ENCODE peak calls at places on chromosomes 4 and X, in six cellular contexts. One of them, this sample, is unnamed.

GRCh38 chr4:152243890-152244595 is 291.8 kb downstream of the FBXW7 start:
- DNase-seq in OCI-LY7: no peak
- DNase-seq in cardiac fibroblast: peak; percentile 57
- DNase-seq in PC-3: no peak
- DNase-seq in CD4-positive, CD25-positive, alpha-beta regulatory T cell: no peak
- DNase-seq in aorta: no peak
- DNase-seq in this sample: no peak

GRCh38 chr4:122798917-122799316 is 27.7 kb upstream of the FGF2 start:
- DNase-seq in OCI-LY7: no peak
- DNase-seq in cardiac fibroblast: no peak
- DNase-seq in PC-3: no peak
- DNase-seq in CD4-positive, CD25-positive, alpha-beta regulatory T cell: no peak
- DNase-seq in aorta: no peak
- DNase-seq in this sample: no peak

GRCh38 chrX:68763481-68763880 is 65.3 kb upstream of the EFNB1 start:
- DNase-seq in OCI-LY7: no peak
- DNase-seq in cardiac fibroblast: no peak
- DNase-seq in PC-3: no peak
- DNase-seq in CD4-positive, CD25-positive, alpha-beta regulatory T cell: no peak
- DNase-seq in aorta: no peak
- DNase-seq in this sample: no peak

GRCh38 chr4:2937986-2938385 is 25.2 kb downstream of the NOP14 start:
- DNase-seq in OCI-LY7: no peak
- DNase-seq in cardiac fibroblast: no peak
- DNase-seq in PC-3: no peak
- DNase-seq in CD4-positive, CD25-positive, alpha-beta regulatory T cell: no peak
- DNase-seq in aorta: peak; percentile 41
- DNase-seq in this sample: no peak

GRCh38 chr4:114659386-114660008 is 60.9 kb downstream of the UGT8 start:
- DNase-seq in OCI-LY7: peak; percentile 80
- DNase-seq in cardiac fibroblast: peak; percentile 78
- DNase-seq in PC-3: peak; percentile 68
- DNase-seq in CD4-positive, CD25-positive, alpha-beta regulatory T cell: no peak
- DNase-seq in aorta: no peak
- DNase-seq in this sample: peak; percentile 82

GRCh38 chr4:26226978-26227377 is 93.8 kb upstream of the RBPJ start:
- DNase-seq in OCI-LY7: no peak
- DNase-seq in cardiac fibroblast: no peak
- DNase-seq in PC-3: peak; percentile 71
- DNase-seq in CD4-positive, CD25-positive, alpha-beta regulatory T cell: no peak
- DNase-seq in aorta: no peak
- DNase-seq in this sample: no peak

GRCh38 chrX:118459494-118459893 is 36.1 kb upstream of the DOCK11 start:
- DNase-seq in OCI-LY7: peak; percentile 45
- DNase-seq in cardiac fibroblast: peak; percentile 52
- DNase-seq in PC-3: peak; percentile 52
- DNase-seq in CD4-positive, CD25-positive, alpha-beta regulatory T cell: no peak
- DNase-seq in aorta: no peak
- DNase-seq in this sample: no peak

GRCh38 chr4:25258980-25259578 is 25.2 kb downstream of the PI4K2B start:
- DNase-seq in OCI-LY7: no peak
- DNase-seq in cardiac fibroblast: peak; percentile 33
- DNase-seq in PC-3: peak; percentile 63
- DNase-seq in CD4-positive, CD25-positive, alpha-beta regulatory T cell: no peak
- DNase-seq in aorta: no peak
- DNase-seq in this sample: no peak

GRCh38 chr4:140152760-140153418 is 1.1 kb downstream of the MAML3 start:
- DNase-seq in OCI-LY7: peak; percentile 38
- DNase-seq in cardiac fibroblast: peak; percentile 52
- DNase-seq in PC-3: peak; percentile 32
- DNase-seq in CD4-positive, CD25-positive, alpha-beta regulatory T cell: peak; percentile 7
- DNase-seq in aorta: peak; percentile 91
- DNase-seq in this sample: peak; percentile 55

DNA sequence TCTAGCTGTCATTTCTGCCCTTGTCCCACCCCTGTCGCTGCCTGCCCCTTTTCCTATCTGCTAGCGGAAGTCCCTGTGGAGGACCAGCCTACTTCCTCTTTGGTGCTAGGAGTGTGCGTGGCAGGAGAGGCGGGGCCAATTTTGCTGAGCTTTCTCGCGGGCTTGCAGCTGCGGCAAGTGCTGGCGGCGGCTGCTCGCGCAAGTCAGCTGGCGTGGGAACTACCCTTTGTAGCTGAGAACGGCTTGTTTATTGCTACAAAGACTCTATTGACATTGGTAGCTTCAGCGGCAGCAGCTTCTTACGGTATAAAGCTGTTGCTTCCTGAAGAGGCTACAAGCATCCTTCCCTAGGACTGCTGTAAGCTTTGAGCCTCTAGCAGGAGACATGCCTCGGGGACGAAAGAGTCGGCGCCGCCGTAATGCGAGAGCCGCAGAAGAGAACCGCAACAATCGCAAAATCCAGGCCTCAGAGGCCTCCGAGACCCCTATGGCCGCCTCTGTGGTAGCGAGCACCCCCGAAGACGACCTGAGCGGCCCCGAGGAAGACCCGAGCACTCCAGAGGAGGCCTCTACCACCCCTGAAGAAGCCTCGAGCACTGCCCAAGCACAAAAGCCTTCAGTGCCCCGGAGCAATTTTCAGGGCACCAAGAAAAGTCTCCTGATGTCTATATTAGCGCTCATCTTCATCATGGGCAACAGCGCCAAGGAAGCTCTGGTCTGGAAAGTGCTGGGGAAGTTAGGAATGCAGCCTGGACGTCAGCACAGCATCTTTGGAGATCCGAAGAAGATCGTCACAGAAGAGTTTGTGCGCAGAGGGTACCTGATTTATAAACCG is at the start of gene MAGEH1:
- DNase-seq in OCI-LY7: peak; percentile 86
- DNase-seq in cardiac fibroblast: peak; percentile 72
- DNase-seq in PC-3: peak; percentile 61
- DNase-seq in CD4-positive, CD25-positive, alpha-beta regulatory T cell: peak; percentile 74
- DNase-seq in aorta: peak; percentile 92
- DNase-seq in this sample: peak; percentile 72
- H3K4me3 ChIP-seq in OCI-LY7: peak within 1 kb of the TSS; percentile 82
- H3K4me3 ChIP-seq in cardiac fibroblast: peak within 1 kb of the TSS; percentile 62
- H3K4me3 ChIP-seq in PC-3: peak within 1 kb of the TSS; percentile 63
- H3K4me3 ChIP-seq in CD4-positive, CD25-positive, alpha-beta regulatory T cell: peak within 1 kb of the TSS; percentile 88
- H3K4me3 ChIP-seq in aorta: peak within 1 kb of the TSS; percentile 79
- H3K4me3 ChIP-seq in this sample: peak within 1 kb of the TSS; percentile 54

DNA sequence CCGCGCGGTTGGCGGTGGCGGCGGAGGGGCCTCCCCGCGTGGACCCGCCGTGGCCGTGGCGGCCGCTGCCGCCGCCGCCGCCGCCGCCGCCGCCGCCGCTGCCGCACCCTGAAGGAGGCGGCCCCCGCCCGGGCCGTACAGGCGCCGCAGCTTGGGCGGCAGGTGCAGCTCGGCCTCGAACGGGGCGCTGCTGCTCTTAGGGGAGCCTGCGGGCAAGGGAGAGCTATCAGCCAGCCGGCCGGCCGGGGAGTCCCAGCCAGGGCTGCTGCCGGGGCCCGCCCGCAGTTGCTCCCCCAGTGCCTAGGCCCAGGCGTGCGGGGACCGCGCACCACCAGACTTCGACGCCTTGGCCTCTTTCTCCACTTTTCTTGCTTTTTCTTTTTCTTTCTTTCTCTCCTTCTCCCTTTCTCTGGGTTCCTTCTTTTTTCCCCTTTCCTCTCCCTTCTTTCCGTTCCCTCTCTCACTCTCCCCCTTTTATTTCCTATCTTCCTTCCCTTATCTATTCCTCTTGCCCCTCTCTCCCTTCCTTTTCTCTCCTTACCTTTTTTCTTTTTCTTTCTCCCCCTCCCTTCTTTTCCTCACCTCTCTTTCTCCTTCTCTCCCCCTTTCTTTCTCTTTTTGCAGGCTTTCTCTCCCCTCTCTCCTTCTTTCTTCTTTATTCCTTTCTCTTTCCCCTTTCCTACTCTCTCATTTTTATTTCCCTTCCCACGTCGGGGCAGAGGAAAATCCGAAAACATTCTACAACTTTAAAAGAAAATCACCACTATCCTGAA is 2.0 kb downstream of the ARX start:
- DNase-seq in OCI-LY7: peak; percentile 37
- DNase-seq in cardiac fibroblast: no peak
- DNase-seq in PC-3: no peak
- DNase-seq in CD4-positive, CD25-positive, alpha-beta regulatory T cell: no peak
- DNase-seq in aorta: no peak
- DNase-seq in this sample: no peak
- H3K4me3 ChIP-seq in OCI-LY7: no peak overlapping the region
- H3K4me3 ChIP-seq in cardiac fibroblast: no peak overlapping the region
- H3K4me3 ChIP-seq in PC-3: no peak overlapping the region
- H3K4me3 ChIP-seq in CD4-positive, CD25-positive, alpha-beta regulatory T cell: no peak overlapping the region
- H3K4me3 ChIP-seq in aorta: peak overlapping the region; percentile 5
- H3K4me3 ChIP-seq in this sample: no peak overlapping the region

DNA sequence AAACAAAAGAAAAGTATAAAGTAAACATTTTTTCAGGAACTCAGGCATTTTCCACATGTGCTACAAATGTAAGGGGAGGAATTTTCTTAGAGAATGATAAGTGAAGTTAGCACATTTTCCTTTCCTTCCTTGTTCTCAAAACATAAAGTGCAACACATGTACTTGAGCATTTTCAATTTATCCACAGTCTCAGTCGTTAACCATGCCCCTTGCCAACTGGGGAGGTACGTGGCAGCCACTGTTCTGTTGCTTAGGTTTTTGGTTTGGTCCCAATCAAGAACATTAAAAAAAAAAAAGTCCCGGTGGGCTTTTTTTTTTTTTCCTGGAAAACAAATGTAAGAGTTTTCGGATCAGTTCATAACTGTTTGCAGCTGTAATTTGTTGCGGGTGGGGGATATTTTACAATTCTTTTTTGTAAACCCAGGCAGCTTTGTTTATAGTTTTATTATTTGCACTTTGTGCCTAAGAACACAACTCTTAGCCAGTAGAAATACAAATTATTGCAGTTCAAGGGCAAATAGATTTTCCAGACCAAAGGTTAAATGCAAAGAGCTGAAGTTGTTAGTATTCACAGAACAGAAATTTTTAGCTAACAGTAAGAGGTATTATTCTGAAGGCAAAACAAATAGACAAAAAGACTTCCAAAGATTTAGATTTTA is 112.1 kb upstream of the NAP1L5 start:
- DNase-seq in OCI-LY7: no peak
- DNase-seq in cardiac fibroblast: peak; percentile 42
- DNase-seq in PC-3: no peak
- DNase-seq in CD4-positive, CD25-positive, alpha-beta regulatory T cell: no peak
- DNase-seq in aorta: no peak
- DNase-seq in this sample: no peak
- H3K4me3 ChIP-seq in OCI-LY7: no peak overlapping the region
- H3K4me3 ChIP-seq in cardiac fibroblast: no peak overlapping the region
- H3K4me3 ChIP-seq in PC-3: no peak overlapping the region
- H3K4me3 ChIP-seq in CD4-positive, CD25-positive, alpha-beta regulatory T cell: no peak overlapping the region
- H3K4me3 ChIP-seq in aorta: no peak overlapping the region
- H3K4me3 ChIP-seq in this sample: no peak overlapping the region

GRCh38 chr4:1155314-1155713 is 17.1 kb downstream of the SPON2 start:
- DNase-seq in OCI-LY7: no peak
- DNase-seq in cardiac fibroblast: no peak
- DNase-seq in PC-3: no peak
- DNase-seq in CD4-positive, CD25-positive, alpha-beta regulatory T cell: no peak
- DNase-seq in aorta: no peak
- DNase-seq in this sample: no peak

GRCh38 chr4:1154523-1155182 is 17.7 kb downstream of the SPON2 start:
- DNase-seq in OCI-LY7: peak; percentile 51
- DNase-seq in cardiac fibroblast: peak; percentile 41
- DNase-seq in PC-3: no peak
- DNase-seq in CD4-positive, CD25-positive, alpha-beta regulatory T cell: no peak
- DNase-seq in aorta: peak; percentile 85
- DNase-seq in this sample: no peak

GRCh38 chr4:1152284-1152683 is 20.1 kb downstream of the SPON2 start:
- DNase-seq in OCI-LY7: no peak
- DNase-seq in cardiac fibroblast: no peak
- DNase-seq in PC-3: peak; percentile 56
- DNase-seq in CD4-positive, CD25-positive, alpha-beta regulatory T cell: no peak
- DNase-seq in aorta: no peak
- DNase-seq in this sample: no peak

GRCh38 chr4:1153567-1154090 is 18.8 kb downstream of the SPON2 start:
- DNase-seq in OCI-LY7: no peak
- DNase-seq in cardiac fibroblast: no peak
- DNase-seq in PC-3: no peak
- DNase-seq in CD4-positive, CD25-positive, alpha-beta regulatory T cell: no peak
- DNase-seq in aorta: no peak
- DNase-seq in this sample: no peak

DNA sequence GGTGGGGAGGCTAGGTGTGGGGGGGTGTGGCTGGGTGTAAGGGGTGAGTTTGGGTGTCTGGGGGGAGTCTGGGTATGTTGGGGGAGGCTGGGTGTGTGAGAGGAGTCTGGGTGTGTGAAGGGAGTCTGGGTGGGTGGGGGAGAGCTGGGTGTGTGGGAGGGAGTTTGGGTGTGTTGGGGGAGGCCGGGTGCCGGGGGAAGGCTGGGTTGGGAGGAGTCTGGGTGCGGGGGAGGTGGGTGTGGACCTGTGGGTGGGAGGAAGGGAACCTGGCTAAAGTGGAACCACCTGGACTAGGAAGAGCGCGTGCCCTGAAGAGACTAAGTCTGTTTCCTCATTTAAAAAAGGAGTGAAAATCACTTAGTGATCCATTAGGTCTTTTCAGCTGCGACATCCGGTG is 18.3 kb downstream of the SPON2 start:
- DNase-seq in OCI-LY7: no peak
- DNase-seq in cardiac fibroblast: no peak
- DNase-seq in PC-3: no peak
- DNase-seq in CD4-positive, CD25-positive, alpha-beta regulatory T cell: no peak
- DNase-seq in aorta: peak; percentile 74
- DNase-seq in this sample: no peak
- H3K4me3 ChIP-seq in OCI-LY7: peak overlapping the region; percentile 31
- H3K4me3 ChIP-seq in cardiac fibroblast: no peak overlapping the region
- H3K4me3 ChIP-seq in PC-3: no peak overlapping the region
- H3K4me3 ChIP-seq in CD4-positive, CD25-positive, alpha-beta regulatory T cell: no peak overlapping the region
- H3K4me3 ChIP-seq in aorta: no peak overlapping the region
- H3K4me3 ChIP-seq in this sample: no peak overlapping the region

GRCh38 chr4:84691170-84691691 is 108.3 kb downstream of the CDS1 start:
- DNase-seq in OCI-LY7: no peak
- DNase-seq in cardiac fibroblast: peak; percentile 96
- DNase-seq in PC-3: peak; percentile 93
- DNase-seq in CD4-positive, CD25-positive, alpha-beta regulatory T cell: no peak
- DNase-seq in aorta: no peak
- DNase-seq in this sample: no peak
- H3K4me3 ChIP-seq in OCI-LY7: no peak overlapping the region
- H3K4me3 ChIP-seq in cardiac fibroblast: no peak overlapping the region
- H3K4me3 ChIP-seq in PC-3: peak overlapping the region; percentile 62
- H3K4me3 ChIP-seq in CD4-positive, CD25-positive, alpha-beta regulatory T cell: no peak overlapping the region
- H3K4me3 ChIP-seq in aorta: no peak overlapping the region
- H3K4me3 ChIP-seq in this sample: no peak overlapping the region

GRCh38 chrX:137574784-137575298 is 8.9 kb downstream of the ZIC3 start:
- DNase-seq in OCI-LY7: no peak
- DNase-seq in cardiac fibroblast: no peak
- DNase-seq in PC-3: no peak
- DNase-seq in CD4-positive, CD25-positive, alpha-beta regulatory T cell: no peak
- DNase-seq in aorta: no peak
- DNase-seq in this sample: no peak
- H3K4me3 ChIP-seq in OCI-LY7: no peak overlapping the region
- H3K4me3 ChIP-seq in cardiac fibroblast: no peak overlapping the region
- H3K4me3 ChIP-seq in PC-3: no peak overlapping the region
- H3K4me3 ChIP-seq in CD4-positive, CD25-positive, alpha-beta regulatory T cell: no peak overlapping the region
- H3K4me3 ChIP-seq in aorta: no peak overlapping the region
- H3K4me3 ChIP-seq in this sample: no peak overlapping the region